ENCODE peak calls at places on chromosome 15, in nine cellular contexts. One of them, this sample, is unnamed. For H3K27me3, the result is how much of the 10 kb centered on the place peaks cover.

GRCh38 chr15:44087578-44088190 is 107.4 kb downstream of the FRMD5 start:
- DNase-seq in left ventricle myocardium inferior: no peak
- DNase-seq in psoas muscle: no peak
- DNase-seq in heart left ventricle: no peak
- DNase-seq in BE2C: no peak
- DNase-seq in endothelial cell of umbilical vein: peak
- DNase-seq in neural progenitor cell: no peak
- DNase-seq in colonic mucosa: no peak
- DNase-seq in sigmoid colon: no peak
- DNase-seq in this sample: no peak

GRCh38 chr15:68631621-68632051 is 52.8 kb downstream of the CORO2B start:
- DNase-seq in left ventricle myocardium inferior: no peak
- DNase-seq in psoas muscle: no peak
- DNase-seq in heart left ventricle: no peak
- DNase-seq in BE2C: no peak
- DNase-seq in endothelial cell of umbilical vein: no peak
- DNase-seq in neural progenitor cell: peak
- DNase-seq in colonic mucosa: no peak
- DNase-seq in sigmoid colon: no peak
- DNase-seq in this sample: no peak

GRCh38 chr15:99993681-99994131 is 260.5 kb upstream of the LYSMD4 start:
- DNase-seq in left ventricle myocardium inferior: no peak
- DNase-seq in psoas muscle: peak
- DNase-seq in heart left ventricle: no peak
- DNase-seq in BE2C: no peak
- DNase-seq in endothelial cell of umbilical vein: no peak
- DNase-seq in neural progenitor cell: no peak
- DNase-seq in colonic mucosa: no peak
- DNase-seq in sigmoid colon: no peak
- DNase-seq in this sample: no peak

GRCh38 chr15:68787609-68788264 is 33.0 kb downstream of the ANP32A start:
- DNase-seq in left ventricle myocardium inferior: no peak
- DNase-seq in psoas muscle: no peak
- DNase-seq in heart left ventricle: no peak
- DNase-seq in BE2C: no peak
- DNase-seq in endothelial cell of umbilical vein: no peak
- DNase-seq in neural progenitor cell: no peak
- DNase-seq in colonic mucosa: peak
- DNase-seq in sigmoid colon: no peak
- DNase-seq in this sample: no peak

GRCh38 chr15:65653341-65653740 is 31.6 kb downstream of the SLC24A1 start:
- DNase-seq in left ventricle myocardium inferior: no peak
- DNase-seq in psoas muscle: no peak
- DNase-seq in heart left ventricle: no peak
- DNase-seq in BE2C: no peak
- DNase-seq in endothelial cell of umbilical vein: peak
- DNase-seq in neural progenitor cell: no peak
- DNase-seq in colonic mucosa: no peak
- DNase-seq in sigmoid colon: no peak
- DNase-seq in this sample: no peak

GRCh38 chr15:41919954-41920538 is 26.2 kb upstream of the SPTBN5 start:
- DNase-seq in left ventricle myocardium inferior: no peak
- DNase-seq in psoas muscle: peak
- DNase-seq in heart left ventricle: peak
- DNase-seq in BE2C: no peak
- DNase-seq in endothelial cell of umbilical vein: peak
- DNase-seq in neural progenitor cell: no peak
- DNase-seq in colonic mucosa: peak
- DNase-seq in sigmoid colon: no peak
- DNase-seq in this sample: no peak

GRCh38 chr15:52737720-52738119 is 52.4 kb downstream of the ONECUT1 start:
- DNase-seq in left ventricle myocardium inferior: no peak
- DNase-seq in psoas muscle: no peak
- DNase-seq in heart left ventricle: no peak
- DNase-seq in BE2C: no peak
- DNase-seq in endothelial cell of umbilical vein: no peak
- DNase-seq in neural progenitor cell: no peak
- DNase-seq in colonic mucosa: no peak
- DNase-seq in sigmoid colon: no peak
- DNase-seq in this sample: no peak

GRCh38 chr15:58453931-58454793 is 22.4 kb downstream of the LIPC start:
- DNase-seq in left ventricle myocardium inferior: no peak
- DNase-seq in psoas muscle: no peak
- DNase-seq in heart left ventricle: no peak
- DNase-seq in BE2C: no peak
- DNase-seq in endothelial cell of umbilical vein: no peak
- DNase-seq in neural progenitor cell: no peak
- DNase-seq in colonic mucosa: no peak
- DNase-seq in sigmoid colon: peak
- DNase-seq in this sample: peak

GRCh38 chr15:33315044-33315443 is 4.3 kb downstream of the RYR3 start:
- DNase-seq in left ventricle myocardium inferior: no peak
- DNase-seq in psoas muscle: no peak
- DNase-seq in heart left ventricle: no peak
- DNase-seq in BE2C: no peak
- DNase-seq in endothelial cell of umbilical vein: no peak
- DNase-seq in neural progenitor cell: no peak
- DNase-seq in colonic mucosa: no peak
- DNase-seq in sigmoid colon: no peak
- DNase-seq in this sample: no peak

GRCh38 chr15:45637552-45638033 is 2.8 kb downstream of the SQOR start:
- DNase-seq in left ventricle myocardium inferior: peak
- DNase-seq in psoas muscle: peak
- DNase-seq in heart left ventricle: peak
- DNase-seq in BE2C: no peak
- DNase-seq in endothelial cell of umbilical vein: peak
- DNase-seq in neural progenitor cell: no peak
- DNase-seq in colonic mucosa: peak
- DNase-seq in sigmoid colon: peak
- DNase-seq in this sample: peak

GRCh38 chr15:78040653-78041244 is 36.8 kb downstream of the TBC1D2B start:
- DNase-seq in left ventricle myocardium inferior: no peak
- DNase-seq in psoas muscle: no peak
- DNase-seq in heart left ventricle: no peak
- DNase-seq in BE2C: no peak
- DNase-seq in endothelial cell of umbilical vein: no peak
- DNase-seq in neural progenitor cell: no peak
- DNase-seq in colonic mucosa: no peak
- DNase-seq in sigmoid colon: no peak
- DNase-seq in this sample: no peak

GRCh38 chr15:83364541-83364940 is 80.1 kb upstream of the BNC1 start:
- DNase-seq in left ventricle myocardium inferior: no peak
- DNase-seq in psoas muscle: no peak
- DNase-seq in heart left ventricle: no peak
- DNase-seq in BE2C: no peak
- DNase-seq in endothelial cell of umbilical vein: no peak
- DNase-seq in neural progenitor cell: no peak
- DNase-seq in colonic mucosa: no peak
- DNase-seq in sigmoid colon: no peak
- DNase-seq in this sample: no peak

GRCh38 chr15:87863152-87863551 is 393.4 kb downstream of the NTRK3 start:
- DNase-seq in left ventricle myocardium inferior: no peak
- DNase-seq in psoas muscle: no peak
- DNase-seq in heart left ventricle: no peak
- DNase-seq in BE2C: no peak
- DNase-seq in endothelial cell of umbilical vein: no peak
- DNase-seq in neural progenitor cell: peak
- DNase-seq in colonic mucosa: no peak
- DNase-seq in sigmoid colon: no peak
- DNase-seq in this sample: no peak

GRCh38 chr15:77120576-77120975 is 49.7 kb upstream of the TSPAN3 start:
- DNase-seq in left ventricle myocardium inferior: no peak
- DNase-seq in psoas muscle: no peak
- DNase-seq in heart left ventricle: no peak
- DNase-seq in BE2C: no peak
- DNase-seq in endothelial cell of umbilical vein: no peak
- DNase-seq in neural progenitor cell: no peak
- DNase-seq in colonic mucosa: no peak
- DNase-seq in sigmoid colon: no peak
- DNase-seq in this sample: no peak

GRCh38 chr15:38652998-38653397 is 88.4 kb upstream of the RASGRP1 start:
- DNase-seq in left ventricle myocardium inferior: no peak
- DNase-seq in psoas muscle: no peak
- DNase-seq in heart left ventricle: no peak
- DNase-seq in BE2C: no peak
- DNase-seq in endothelial cell of umbilical vein: no peak
- DNase-seq in neural progenitor cell: no peak
- DNase-seq in colonic mucosa: peak
- DNase-seq in sigmoid colon: no peak
- DNase-seq in this sample: no peak

GRCh38 chr15:48421362-48421761 is 90.1 kb downstream of the DUT start:
- DNase-seq in left ventricle myocardium inferior: no peak
- DNase-seq in psoas muscle: no peak
- DNase-seq in heart left ventricle: no peak
- DNase-seq in BE2C: no peak
- DNase-seq in endothelial cell of umbilical vein: no peak
- DNase-seq in neural progenitor cell: no peak
- DNase-seq in colonic mucosa: no peak
- DNase-seq in sigmoid colon: no peak
- DNase-seq in this sample: no peak

GRCh38 chr15:100250166-100250800 is 91.5 kb downstream of the ADAMTS17 start:
- DNase-seq in left ventricle myocardium inferior: no peak
- DNase-seq in psoas muscle: no peak
- DNase-seq in heart left ventricle: no peak
- DNase-seq in BE2C: no peak
- DNase-seq in endothelial cell of umbilical vein: no peak
- DNase-seq in neural progenitor cell: no peak
- DNase-seq in colonic mucosa: no peak
- DNase-seq in sigmoid colon: no peak
- DNase-seq in this sample: no peak

GRCh38 chr15:59794229-59794886 is 105.2 kb upstream of the BNIP2 start:
- DNase-seq in left ventricle myocardium inferior: no peak
- DNase-seq in psoas muscle: no peak
- DNase-seq in heart left ventricle: no peak
- DNase-seq in BE2C: no peak
- DNase-seq in endothelial cell of umbilical vein: no peak
- DNase-seq in neural progenitor cell: no peak
- DNase-seq in colonic mucosa: no peak
- DNase-seq in sigmoid colon: no peak
- DNase-seq in this sample: no peak
- H3K27me3 ChIP-seq in left ventricle myocardium inferior: half or more
- H3K27me3 ChIP-seq in psoas muscle: under half
- H3K27me3 ChIP-seq in heart left ventricle: half or more
- H3K27me3 ChIP-seq in BE2C: half or more
- H3K27me3 ChIP-seq in endothelial cell of umbilical vein: under half
- H3K27me3 ChIP-seq in neural progenitor cell: under half
- H3K27me3 ChIP-seq in colonic mucosa: under half
- H3K27me3 ChIP-seq in sigmoid colon: under half
- H3K27me3 ChIP-seq in this sample: under half

DNA sequence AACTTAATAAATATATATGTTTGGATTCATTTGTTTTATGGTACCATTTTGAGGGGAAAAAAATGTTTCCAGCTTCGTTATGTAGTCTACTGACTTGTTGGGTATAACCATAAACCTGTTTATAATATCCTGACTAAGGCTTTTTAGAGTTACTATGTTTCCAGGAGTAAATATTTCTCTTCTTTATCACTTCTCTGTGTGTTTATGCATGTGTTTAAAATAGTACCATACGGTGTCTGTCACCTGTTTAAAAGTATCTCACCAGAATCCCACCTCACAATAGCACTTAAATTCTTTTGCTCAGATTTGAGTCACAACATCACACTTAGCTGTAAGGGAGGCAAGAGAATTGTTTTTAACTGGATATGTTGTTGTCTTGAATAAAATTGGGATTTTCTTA is 15.1 kb downstream of the LACTB start:
- DNase-seq in left ventricle myocardium inferior: no peak
- DNase-seq in psoas muscle: no peak
- DNase-seq in heart left ventricle: no peak
- DNase-seq in BE2C: no peak
- DNase-seq in endothelial cell of umbilical vein: peak
- DNase-seq in neural progenitor cell: no peak
- DNase-seq in colonic mucosa: no peak
- DNase-seq in sigmoid colon: no peak
- DNase-seq in this sample: no peak
- TF ChIP-seq CTCF in left ventricle myocardium inferior: no peak
- TF ChIP-seq CTCF in psoas muscle: no peak
- TF ChIP-seq CTCF in heart left ventricle: no peak
- TF ChIP-seq CTCF in BE2C: no peak
- TF ChIP-seq CTCF in endothelial cell of umbilical vein: no peak
- TF ChIP-seq CTCF in neural progenitor cell: no peak
- TF ChIP-seq CTCF in colonic mucosa: no peak
- TF ChIP-seq CTCF in sigmoid colon: no peak
- TF ChIP-seq CTCF in this sample: no peak

GRCh38 chr15:82012908-82013307 is 32.9 kb downstream of the MEX3B start:
- DNase-seq in left ventricle myocardium inferior: no peak
- DNase-seq in psoas muscle: no peak
- DNase-seq in heart left ventricle: no peak
- DNase-seq in BE2C: no peak
- DNase-seq in endothelial cell of umbilical vein: no peak
- DNase-seq in neural progenitor cell: no peak
- DNase-seq in colonic mucosa: no peak
- DNase-seq in sigmoid colon: no peak
- DNase-seq in this sample: no peak

GRCh38 chr15:82020588-82020987 is 25.2 kb downstream of the MEX3B start:
- DNase-seq in left ventricle myocardium inferior: no peak
- DNase-seq in psoas muscle: no peak
- DNase-seq in heart left ventricle: no peak
- DNase-seq in BE2C: no peak
- DNase-seq in endothelial cell of umbilical vein: no peak
- DNase-seq in neural progenitor cell: peak
- DNase-seq in colonic mucosa: no peak
- DNase-seq in sigmoid colon: no peak
- DNase-seq in this sample: no peak

GRCh38 chr15:82018201-82018600 is 27.6 kb downstream of the MEX3B start:
- DNase-seq in left ventricle myocardium inferior: no peak
- DNase-seq in psoas muscle: no peak
- DNase-seq in heart left ventricle: no peak
- DNase-seq in BE2C: no peak
- DNase-seq in endothelial cell of umbilical vein: no peak
- DNase-seq in neural progenitor cell: no peak
- DNase-seq in colonic mucosa: no peak
- DNase-seq in sigmoid colon: no peak
- DNase-seq in this sample: no peak

DNA sequence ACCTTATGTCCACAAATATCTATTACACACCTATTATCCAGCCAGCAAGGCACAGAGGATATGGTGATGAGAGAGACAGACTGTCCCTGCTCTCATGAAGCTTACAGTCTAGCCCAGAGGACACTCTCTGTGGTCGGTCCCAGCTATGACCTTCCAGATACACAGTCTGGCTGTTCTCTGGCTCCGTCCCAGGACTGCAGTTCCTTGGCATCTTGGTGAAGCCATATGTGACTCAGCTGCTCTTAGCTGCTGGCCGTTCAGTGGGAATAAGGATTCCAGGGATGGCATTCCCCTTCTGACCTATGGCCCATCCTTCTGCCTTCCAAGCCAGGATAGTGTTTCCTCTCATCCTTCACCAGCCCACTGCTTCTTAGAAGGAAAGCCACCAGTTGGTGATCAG is 30.8 kb downstream of the MEX3B start:
- DNase-seq in left ventricle myocardium inferior: no peak
- DNase-seq in psoas muscle: no peak
- DNase-seq in heart left ventricle: no peak
- DNase-seq in BE2C: no peak
- DNase-seq in endothelial cell of umbilical vein: no peak
- DNase-seq in neural progenitor cell: no peak
- DNase-seq in colonic mucosa: no peak
- DNase-seq in sigmoid colon: no peak
- DNase-seq in this sample: no peak
- H3K27me3 ChIP-seq in left ventricle myocardium inferior: under half
- H3K27me3 ChIP-seq in psoas muscle: under half
- H3K27me3 ChIP-seq in heart left ventricle: under half
- H3K27me3 ChIP-seq in BE2C: under half
- H3K27me3 ChIP-seq in endothelial cell of umbilical vein: under half
- H3K27me3 ChIP-seq in neural progenitor cell: under half
- H3K27me3 ChIP-seq in colonic mucosa: under half
- H3K27me3 ChIP-seq in sigmoid colon: under half
- H3K27me3 ChIP-seq in this sample: under half

GRCh38 chr15:59622289-59622688 is 10.7 kb downstream of the GCNT3 start:
- DNase-seq in left ventricle myocardium inferior: no peak
- DNase-seq in psoas muscle: no peak
- DNase-seq in heart left ventricle: no peak
- DNase-seq in BE2C: peak
- DNase-seq in endothelial cell of umbilical vein: peak
- DNase-seq in neural progenitor cell: peak
- DNase-seq in colonic mucosa: peak
- DNase-seq in sigmoid colon: no peak
- DNase-seq in this sample: peak
- TF ChIP-seq CTCF in left ventricle myocardium inferior: no peak
- TF ChIP-seq CTCF in psoas muscle: no peak
- TF ChIP-seq CTCF in heart left ventricle: no peak
- TF ChIP-seq CTCF in BE2C: peak
- TF ChIP-seq CTCF in endothelial cell of umbilical vein: peak
- TF ChIP-seq CTCF in neural progenitor cell: peak
- TF ChIP-seq CTCF in colonic mucosa: peak
- TF ChIP-seq CTCF in sigmoid colon: peak
- TF ChIP-seq CTCF in this sample: peak

This sample was measured in GM06990.